ENCODE peak calls at places on chromosomes 2 and 18, in four cellular contexts. One of them, this sample, is unnamed.

GRCh38 chr2:95159690-95160449 is at the start of gene ZNF514:
- DNase-seq in brain microvascular endothelial cell: peak; percentile 30
- DNase-seq in adrenal gland: peak; percentile 74
- DNase-seq in Caco-2: peak; percentile 85
- DNase-seq in this sample: peak; percentile 91

GRCh38 chr2:16645771-16646559 is 19.7 kb downstream of the CYRIA start:
- DNase-seq in brain microvascular endothelial cell: no peak
- DNase-seq in adrenal gland: no peak
- DNase-seq in Caco-2: no peak
- DNase-seq in this sample: no peak

GRCh38 chr2:40251146-40251545 is 200.7 kb downstream of the SLC8A1 start:
- DNase-seq in brain microvascular endothelial cell: no peak
- DNase-seq in adrenal gland: no peak
- DNase-seq in Caco-2: no peak
- DNase-seq in this sample: no peak

GRCh38 chr2:102806250-102806837 is 44.5 kb downstream of the TMEM182 start:
- DNase-seq in brain microvascular endothelial cell: peak; percentile 74
- DNase-seq in adrenal gland: peak; percentile 60
- DNase-seq in Caco-2: peak; percentile 80
- DNase-seq in this sample: peak; percentile 79

GRCh38 chr2:29573602-29574001 is 347.8 kb downstream of the ALK start:
- DNase-seq in brain microvascular endothelial cell: no peak
- DNase-seq in adrenal gland: no peak
- DNase-seq in Caco-2: no peak
- DNase-seq in this sample: no peak

GRCh38 chr18:23281626-23282436 is 146.5 kb downstream of the CABLES1 start:
- DNase-seq in brain microvascular endothelial cell: no peak
- DNase-seq in adrenal gland: no peak
- DNase-seq in Caco-2: no peak
- DNase-seq in this sample: peak; percentile 76

GRCh38 chr18:67794512-67794911 is 278.0 kb upstream of the DSEL start:
- DNase-seq in brain microvascular endothelial cell: peak; percentile 65
- DNase-seq in adrenal gland: no peak
- DNase-seq in Caco-2: no peak
- DNase-seq in this sample: peak; percentile 24

GRCh38 chr2:15748736-15749323 is 157.2 kb downstream of the DDX1 start:
- DNase-seq in brain microvascular endothelial cell: no peak
- DNase-seq in adrenal gland: peak; percentile 25
- DNase-seq in Caco-2: peak; percentile 59
- DNase-seq in this sample: no peak

GRCh38 chr2:18777250-18777812 is 188.0 kb upstream of the NT5C1B start:
- DNase-seq in brain microvascular endothelial cell: no peak
- DNase-seq in adrenal gland: no peak
- DNase-seq in Caco-2: no peak
- DNase-seq in this sample: no peak

GRCh38 chr18:50138181-50139064 is 56.5 kb downstream of the MYO5B start:
- DNase-seq in brain microvascular endothelial cell: no peak
- DNase-seq in adrenal gland: no peak
- DNase-seq in Caco-2: no peak
- DNase-seq in this sample: no peak

GRCh38 chr2:19228720-19229119 is 129.7 kb downstream of the OSR1 start:
- DNase-seq in brain microvascular endothelial cell: no peak
- DNase-seq in adrenal gland: no peak
- DNase-seq in Caco-2: no peak
- DNase-seq in this sample: no peak

GRCh38 chr2:63029058-63029457 is 21.6 kb upstream of the OTX1 start:
- DNase-seq in brain microvascular endothelial cell: peak; percentile 68
- DNase-seq in adrenal gland: no peak
- DNase-seq in Caco-2: no peak
- DNase-seq in this sample: peak; percentile 52

GRCh38 chr2:68203587-68203986 is 45.9 kb downstream of the PNO1 start:
- DNase-seq in brain microvascular endothelial cell: no peak
- DNase-seq in adrenal gland: no peak
- DNase-seq in Caco-2: no peak
- DNase-seq in this sample: no peak

GRCh38 chr2:74006424-74006823 is 21.7 kb downstream of the TET3 start:
- DNase-seq in brain microvascular endothelial cell: no peak
- DNase-seq in adrenal gland: peak; percentile 13
- DNase-seq in Caco-2: no peak
- DNase-seq in this sample: no peak

GRCh38 chr2:71685073-71685848 is 231.9 kb downstream of the DYSF start:
- DNase-seq in brain microvascular endothelial cell: no peak
- DNase-seq in adrenal gland: no peak
- DNase-seq in Caco-2: no peak
- DNase-seq in this sample: no peak

GRCh38 chr2:59180111-59180510 is 939.0 kb upstream of the FANCL start:
- DNase-seq in brain microvascular endothelial cell: no peak
- DNase-seq in adrenal gland: no peak
- DNase-seq in Caco-2: no peak
- DNase-seq in this sample: no peak

GRCh38 chr18:7221424-7222155 is 9.3 kb upstream of the LRRC30 start:
- DNase-seq in brain microvascular endothelial cell: peak; percentile 76
- DNase-seq in adrenal gland: peak; percentile 34
- DNase-seq in Caco-2: peak; percentile 75
- DNase-seq in this sample: peak; percentile 50

GRCh38 chr18:23721711-23722479 is 32.6 kb downstream of the LAMA3 start:
- DNase-seq in brain microvascular endothelial cell: peak; percentile 30
- DNase-seq in adrenal gland: no peak
- DNase-seq in Caco-2: peak; percentile 17
- DNase-seq in this sample: peak; percentile 23

GRCh38 chr2:16060936-16061338 is 120.6 kb downstream of the MYCN start:
- DNase-seq in brain microvascular endothelial cell: no peak
- DNase-seq in adrenal gland: no peak
- DNase-seq in Caco-2: no peak
- DNase-seq in this sample: no peak

GRCh38 chr2:121256720-121257475 is 28.1 kb downstream of the TFCP2L1 start:
- DNase-seq in brain microvascular endothelial cell: no peak
- DNase-seq in adrenal gland: no peak
- DNase-seq in Caco-2: no peak
- DNase-seq in this sample: no peak

GRCh38 chr2:24203029-24203786 is 28.4 kb downstream of the FAM228A start:
- DNase-seq in brain microvascular endothelial cell: no peak
- DNase-seq in adrenal gland: no peak
- DNase-seq in Caco-2: no peak
- DNase-seq in this sample: peak; percentile 24

GRCh38 chr2:60553496-60553991 is at the start of gene BCL11A:
- DNase-seq in brain microvascular endothelial cell: peak; percentile 91
- DNase-seq in adrenal gland: peak; percentile 79
- DNase-seq in Caco-2: no peak
- DNase-seq in this sample: peak; percentile 85

GRCh38 chr2:97728091-97728596 is 14.8 kb downstream of the ZAP70 start:
- DNase-seq in brain microvascular endothelial cell: no peak
- DNase-seq in adrenal gland: no peak
- DNase-seq in Caco-2: no peak
- DNase-seq in this sample: peak; percentile 66

GRCh38 chr18:37385846-37386435 is 179.7 kb downstream of the CELF4 start:
- DNase-seq in brain microvascular endothelial cell: no peak
- DNase-seq in adrenal gland: no peak
- DNase-seq in Caco-2: no peak
- DNase-seq in this sample: no peak

GRCh38 chr2:225366731-225367130 is 32.8 kb upstream of the NYAP2 start:
- DNase-seq in brain microvascular endothelial cell: no peak
- DNase-seq in adrenal gland: no peak
- DNase-seq in Caco-2: no peak
- DNase-seq in this sample: no peak

GRCh38 chr2:10550206-10551001 is 102.3 kb upstream of the ODC1 start:
- DNase-seq in brain microvascular endothelial cell: no peak
- DNase-seq in adrenal gland: no peak
- DNase-seq in Caco-2: no peak
- DNase-seq in this sample: no peak
- H3K4me3 ChIP-seq in brain microvascular endothelial cell: no peak overlapping the region
- H3K4me3 ChIP-seq in adrenal gland: no peak overlapping the region
- H3K4me3 ChIP-seq in Caco-2: no peak overlapping the region
- H3K4me3 ChIP-seq in this sample: no peak overlapping the region

DNA sequence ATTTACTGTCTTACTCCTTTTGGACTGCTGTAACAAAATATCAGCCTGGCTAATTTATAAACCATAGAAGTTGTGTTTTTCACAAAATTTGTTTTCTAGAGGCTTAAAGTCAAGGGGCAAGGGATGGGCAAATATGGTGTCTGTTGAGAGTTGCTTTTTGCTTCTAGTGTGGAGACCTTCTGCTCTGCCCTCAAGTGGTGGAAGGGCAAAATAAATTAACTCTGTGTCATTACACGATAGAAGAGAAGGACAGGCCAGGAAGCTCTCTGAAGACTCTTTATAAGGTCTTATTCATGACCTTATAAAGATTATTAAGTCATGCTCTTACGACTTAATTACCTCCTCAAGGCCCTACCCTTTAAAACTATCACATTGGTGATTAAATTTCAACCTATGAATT is 181.2 kb upstream of the LRATD1 start:
- DNase-seq in brain microvascular endothelial cell: no peak
- DNase-seq in adrenal gland: no peak
- DNase-seq in Caco-2: no peak
- DNase-seq in this sample: no peak
- TF ChIP-seq CTCF in brain microvascular endothelial cell: peak; percentile 28
- TF ChIP-seq CTCF in adrenal gland: no peak
- TF ChIP-seq CTCF in Caco-2: no peak
- TF ChIP-seq CTCF in this sample: no peak

DNA sequence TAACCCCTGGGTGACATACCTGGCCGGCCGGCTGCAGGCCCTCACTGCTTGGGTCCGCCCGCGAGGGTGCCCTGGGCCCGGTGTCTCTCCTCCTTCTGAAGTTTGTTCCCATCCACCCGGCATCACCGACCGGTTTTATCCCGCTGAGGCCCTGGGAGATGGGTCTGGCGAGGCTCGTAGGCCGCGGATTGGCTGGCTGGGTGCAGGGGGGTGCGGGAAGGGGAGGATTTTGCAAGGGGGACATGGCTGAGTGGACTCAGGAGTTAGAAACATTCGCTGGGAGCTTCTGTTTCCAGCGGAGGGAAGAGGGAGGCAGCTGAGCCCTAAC is at the start of gene PAX8:
- DNase-seq in brain microvascular endothelial cell: no peak
- DNase-seq in adrenal gland: no peak
- DNase-seq in Caco-2: no peak
- DNase-seq in this sample: no peak
- H3K4me3 ChIP-seq in brain microvascular endothelial cell: no peak within 1 kb of the TSS
- H3K4me3 ChIP-seq in adrenal gland: no peak within 1 kb of the TSS
- H3K4me3 ChIP-seq in Caco-2: no peak within 1 kb of the TSS
- H3K4me3 ChIP-seq in this sample: no peak within 1 kb of the TSS

DNA sequence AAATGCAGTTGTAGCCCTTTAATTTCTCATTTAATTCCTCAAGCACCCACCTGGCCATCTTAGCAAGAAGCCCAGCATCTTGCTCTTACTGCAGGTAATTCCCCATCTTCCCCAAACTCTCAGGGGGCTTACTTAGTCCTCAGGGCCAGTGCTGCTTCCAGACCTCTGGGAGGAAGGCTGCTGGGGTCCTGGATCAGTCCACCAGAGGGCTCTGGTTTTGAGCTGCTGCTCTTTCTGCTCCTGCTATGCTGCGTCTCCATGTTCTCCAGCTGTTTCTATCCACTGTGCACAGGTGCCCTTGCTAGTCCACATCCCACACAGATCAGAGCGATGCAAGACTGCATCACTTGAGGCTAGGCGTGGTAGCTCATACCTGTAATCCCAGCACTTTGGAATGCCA is 34.5 kb upstream of the TMEM87B start:
- DNase-seq in brain microvascular endothelial cell: no peak
- DNase-seq in adrenal gland: peak; percentile 13
- DNase-seq in Caco-2: no peak
- DNase-seq in this sample: no peak
- TF ChIP-seq CTCF in brain microvascular endothelial cell: peak; percentile 63
- TF ChIP-seq CTCF in adrenal gland: no peak
- TF ChIP-seq CTCF in Caco-2: peak; percentile 28
- TF ChIP-seq CTCF in this sample: peak; percentile 12

DNA sequence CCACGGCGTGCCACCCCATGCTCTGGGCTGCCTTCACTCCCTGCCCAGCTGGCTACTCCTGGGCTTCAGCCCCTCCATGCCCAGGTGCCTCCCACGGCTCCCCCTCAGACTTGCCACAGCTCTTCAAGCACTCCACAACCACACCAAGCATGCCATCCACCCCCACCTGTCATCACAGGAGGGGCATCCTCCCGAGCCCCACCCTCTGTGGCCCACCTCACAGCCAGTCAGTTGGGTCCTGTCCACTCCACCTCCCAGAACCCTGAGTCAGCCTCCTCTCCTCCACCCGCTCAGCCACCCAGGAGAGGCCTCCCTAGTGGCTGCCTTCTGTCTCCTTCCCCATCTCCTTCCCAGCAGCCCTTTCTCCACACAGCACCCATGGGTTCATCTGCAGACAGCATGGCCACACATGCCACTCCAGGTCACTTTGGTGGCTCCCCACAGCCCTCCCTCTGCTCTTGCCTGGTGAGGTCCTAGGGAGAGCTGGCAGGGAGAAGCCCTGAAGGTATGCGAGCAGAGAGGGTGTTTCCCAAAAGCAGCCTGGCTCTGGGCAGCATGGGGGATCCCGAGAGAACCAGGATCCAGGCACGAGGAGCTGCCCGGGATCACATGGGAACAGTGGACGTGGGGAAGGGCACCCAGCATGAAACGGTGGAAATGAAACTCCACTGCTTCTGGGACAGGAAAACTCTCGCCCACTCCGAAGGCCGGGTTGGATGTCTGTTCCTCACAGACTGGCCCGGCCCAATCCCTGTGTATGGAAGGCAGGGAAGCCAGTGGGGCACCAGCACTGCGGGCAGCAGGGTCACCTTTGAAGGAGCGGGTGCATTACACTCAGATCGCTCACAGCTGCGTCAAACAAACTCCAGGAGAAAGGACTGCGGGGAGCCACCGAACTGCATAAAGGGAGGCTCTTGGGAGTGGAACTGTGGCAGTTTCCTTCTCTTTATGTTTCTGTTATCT is 2.7 kb downstream of the LIMS2 start:
- DNase-seq in brain microvascular endothelial cell: no peak
- DNase-seq in adrenal gland: peak; percentile 14
- DNase-seq in Caco-2: no peak
- DNase-seq in this sample: no peak
- H3K4me3 ChIP-seq in brain microvascular endothelial cell: no peak overlapping the region
- H3K4me3 ChIP-seq in adrenal gland: no peak overlapping the region
- H3K4me3 ChIP-seq in Caco-2: no peak overlapping the region
- H3K4me3 ChIP-seq in this sample: no peak overlapping the region

This sample was measured in foreskin fibroblast.